ENCODE peak calls at places on chromosomes 2 and 18, in seven cellular contexts. K is astrocyte of the spinal cord, F is HFFc6, C is RWPE1, I is ovary, J is MCF 10A, M is body of pancreas. W is an unnamed sample.

GRCh38 chr2:104127049-104127770 is 726.7 kb upstream of the POU3F3 start:
- DNase-seq in K (no peak), F (no peak), C (no peak), I (no peak), J (no peak), M (no peak), W (no peak)

GRCh38 chr2:234548720-234549420 is 52.0 kb upstream of the ARL4C start:
- DNase-seq in K (peak; percentile 80), F (no peak), C (no peak), I (no peak), J (no peak), M (peak; percentile 13), W (no peak)

GRCh38 chr2:112876971-112877361 is 34.0 kb upstream of the IL37 start:
- DNase-seq in K (no peak), F (no peak), C (peak; percentile 26), I (no peak), J (no peak), M (no peak), W (no peak)

GRCh38 chr2:109243526-109244425 is 114.8 kb downstream of the SH3RF3 start:
- DNase-seq in K (no peak), F (no peak), C (no peak), I (no peak), J (no peak), M (no peak), W (no peak)

GRCh38 chr2:33528551-33528950 is 52.1 kb downstream of the RASGRP3 start:
- DNase-seq in K (no peak), F (no peak), C (no peak), I (no peak), J (no peak), M (no peak), W (no peak)

GRCh38 chr2:231299267-231299666 is 96.2 kb upstream of the B3GNT7 start:
- DNase-seq in K (no peak), F (no peak), C (no peak), I (no peak), J (no peak), M (peak; percentile 30), W (no peak)

GRCh38 chr2:177882501-177882900 is 190.1 kb downstream of the PDE11A start:
- DNase-seq in K (no peak), F (no peak), C (no peak), I (no peak), J (no peak), M (no peak), W (no peak)

GRCh38 chr18:13501896-13502295 is 224.5 kb downstream of the FAM210A start:
- DNase-seq in K (no peak), F (no peak), C (no peak), I (no peak), J (no peak), M (no peak), W (no peak)

GRCh38 chr2:200052627-200053026 is 97.2 kb downstream of the MAIP1 start:
- DNase-seq in K (no peak), F (no peak), C (no peak), I (no peak), J (no peak), M (no peak), W (no peak)

GRCh38 chr2:200056105-200056504 is 100.7 kb downstream of the MAIP1 start:
- DNase-seq in K (no peak), F (no peak), C (no peak), I (no peak), J (no peak), M (no peak), W (no peak)

GRCh38 chr2:200051621-200051945 is 96.2 kb downstream of the MAIP1 start:
- DNase-seq in K (no peak), F (no peak), C (no peak), I (no peak), J (no peak), M (no peak), W (no peak)

GRCh38 chr2:200050921-200051620 is 95.7 kb downstream of the MAIP1 start:
- DNase-seq in K (no peak), F (no peak), C (no peak), I (no peak), J (no peak), M (peak; percentile 24), W (no peak)

DNA sequence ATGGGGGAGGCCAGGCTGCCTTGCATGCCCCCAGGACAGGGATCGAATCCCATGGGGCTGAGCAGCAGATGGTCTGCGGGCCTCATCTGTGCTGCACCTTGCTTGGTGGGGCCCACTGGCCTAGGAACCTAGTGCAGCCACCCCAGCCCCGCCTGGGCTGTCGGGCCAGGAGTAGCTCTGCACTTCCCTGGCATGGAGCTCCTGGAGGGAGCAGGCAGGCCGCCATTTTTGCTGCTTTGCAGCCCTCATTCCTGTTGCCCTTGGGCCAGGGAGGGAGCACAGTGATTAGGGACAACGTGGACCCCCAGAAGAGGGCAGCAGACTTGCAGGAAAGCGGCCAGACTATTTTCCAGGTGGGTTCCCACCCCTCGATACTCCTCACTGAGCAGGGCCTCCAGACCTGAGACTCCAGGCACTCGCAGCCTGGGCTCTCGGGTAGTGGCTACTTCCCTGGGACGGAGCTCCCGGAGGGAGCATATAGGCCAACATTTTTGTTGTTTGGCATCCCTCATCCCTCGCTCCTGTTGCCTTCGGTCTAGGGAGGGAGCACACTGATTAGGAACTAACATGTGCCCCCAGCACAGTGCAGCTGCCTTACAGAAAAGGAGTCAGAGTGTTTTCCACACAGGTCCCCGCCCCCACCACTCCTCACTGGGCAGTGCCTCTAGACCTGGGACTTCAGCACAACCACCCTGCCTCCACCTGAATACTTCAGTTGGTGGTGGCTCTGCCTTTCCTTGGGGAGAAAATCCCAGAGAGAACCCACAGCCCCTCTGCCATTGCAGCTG is 99.5 kb downstream of the MAIP1 start:
- DNase-seq in K (no peak), F (no peak), C (no peak), I (no peak), J (no peak), M (no peak), W (peak; percentile 37)
- TF ChIP-seq CTCF in K (peak; percentile 17), F (peak; percentile 45), C (no peak), I (no peak), J (no peak), M (no peak), W (peak; percentile 58)

GRCh38 chr2:38443021-38443541 is 66.0 kb upstream of the ATL2 start:
- DNase-seq in K (peak; percentile 91), F (no peak), C (no peak), I (peak; percentile 53), J (peak; percentile 58), M (peak; percentile 21), W (no peak)

GRCh38 chr2:38448692-38449405 is 71.8 kb upstream of the ATL2 start:
- DNase-seq in K (no peak), F (no peak), C (no peak), I (no peak), J (peak; percentile 54), M (no peak), W (no peak)

GRCh38 chr2:38446972-38447561 is 70.0 kb upstream of the ATL2 start:
- DNase-seq in K (no peak), F (no peak), C (peak; percentile 41), I (no peak), J (peak; percentile 49), M (no peak), W (no peak)

GRCh38 chr2:38444247-38444646 is 67.2 kb upstream of the ATL2 start:
- DNase-seq in K (peak; percentile 86), F (no peak), C (peak; percentile 51), I (no peak), J (peak; percentile 60), M (no peak), W (no peak)

GRCh38 chr2:38446418-38446817 is 69.3 kb upstream of the ATL2 start:
- DNase-seq in K (no peak), F (no peak), C (no peak), I (no peak), J (no peak), M (no peak), W (no peak)
- TF ChIP-seq CTCF in K (no peak), F (no peak), C (no peak), I (no peak), J (no peak), M (peak; percentile 19), W (peak; percentile 8)

GRCh38 chr18:35745814-35746213 is 164.3 kb downstream of the GALNT1 start:
- DNase-seq in K (no peak), F (no peak), C (no peak), I (no peak), J (no peak), M (no peak), W (no peak)

GRCh38 chr18:35750929-35751328 is 169.4 kb downstream of the GALNT1 start:
- DNase-seq in K (no peak), F (no peak), C (no peak), I (no peak), J (no peak), M (no peak), W (no peak)

GRCh38 chr18:35746826-35747339 is 165.3 kb downstream of the GALNT1 start:
- DNase-seq in K (no peak), F (no peak), C (no peak), I (no peak), J (no peak), M (no peak), W (no peak)

GRCh38 chr18:35749701-35750100 is 168.2 kb downstream of the GALNT1 start:
- DNase-seq in K (no peak), F (no peak), C (no peak), I (no peak), J (peak; percentile 49), M (no peak), W (no peak)

DNA sequence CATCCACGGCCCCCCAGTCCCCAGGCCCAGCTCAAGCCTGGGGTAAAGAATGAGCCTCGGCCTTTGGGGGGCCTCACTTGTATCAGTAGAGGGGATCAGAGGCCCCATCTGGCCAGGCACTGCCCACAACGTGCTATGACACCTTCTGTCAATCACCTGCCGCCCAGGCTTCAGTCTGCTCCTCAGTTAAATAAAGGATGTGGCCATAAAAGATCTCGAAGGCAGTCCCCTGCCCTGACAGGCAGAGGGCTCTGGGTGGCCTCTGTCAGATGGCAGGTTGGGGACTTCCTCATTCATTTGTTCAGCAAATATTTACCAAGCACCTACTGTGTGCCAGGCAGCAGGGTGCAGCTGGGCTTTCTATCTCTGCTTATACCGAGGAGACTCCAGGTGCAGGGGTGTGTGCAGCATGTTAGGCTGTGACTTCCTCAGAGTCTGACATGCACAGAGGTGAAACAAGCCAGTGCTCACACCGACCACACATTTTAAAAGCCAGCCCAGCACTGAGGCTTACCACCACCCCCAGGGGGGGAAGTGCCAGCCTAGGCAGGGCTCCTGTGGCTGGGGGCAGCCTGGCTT is 166.4 kb downstream of the GALNT1 start:
- DNase-seq in K (no peak), F (no peak), C (no peak), I (no peak), J (no peak), M (no peak), W (no peak)
- TF ChIP-seq CTCF in K (no peak), F (no peak), C (no peak), I (no peak), J (no peak), M (no peak), W (no peak)

DNA sequence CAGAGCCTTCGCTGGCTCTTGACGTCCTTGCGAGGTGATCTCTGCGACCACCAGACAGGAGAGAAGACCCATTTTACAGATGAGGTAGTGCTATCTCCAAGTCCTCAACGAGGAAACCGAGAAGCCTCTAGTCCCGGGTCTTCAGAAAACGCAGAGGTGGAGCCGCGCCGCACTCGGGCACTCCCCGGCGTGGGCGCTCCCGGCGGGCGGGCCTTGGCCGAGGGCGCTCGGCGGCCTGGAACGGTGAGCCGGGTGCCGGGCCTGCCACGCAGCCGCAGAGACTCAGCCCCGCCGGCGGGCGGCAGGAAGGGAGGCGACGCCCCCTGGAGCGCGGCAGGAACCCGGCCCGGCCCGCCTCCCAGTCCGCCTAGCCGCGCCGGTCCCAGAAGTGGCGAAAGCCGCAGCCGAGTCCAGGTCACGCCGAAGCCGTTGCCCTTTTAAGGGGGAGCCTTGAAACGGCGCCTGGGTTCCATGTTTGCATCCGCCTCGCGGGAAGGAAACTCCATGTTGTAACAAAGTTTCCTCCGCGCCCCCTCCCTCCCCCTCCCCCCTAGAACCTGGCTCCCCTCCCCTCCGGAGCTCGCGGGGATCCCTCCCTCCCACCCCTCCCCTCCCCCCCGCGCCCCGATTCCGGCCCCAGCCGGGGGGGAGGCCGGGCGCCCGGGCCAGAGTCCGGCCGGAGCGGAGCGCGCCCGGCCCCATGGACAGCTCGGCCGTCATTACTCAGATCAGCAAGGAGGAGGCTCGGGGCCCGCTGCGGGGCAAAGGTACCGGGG is at the start of gene CTDSP1:
- DNase-seq in K (peak; percentile 97), F (peak; percentile 97), C (peak; percentile 78), I (peak; percentile 97), J (peak; percentile 97), M (peak; percentile 98), W (peak; percentile 86)
- TF ChIP-seq CTCF in K (no peak), F (peak; percentile 45), C (no peak), I (peak; percentile 19), J (no peak), M (no peak), W (peak; percentile 21)

W was measured in progenitor cell of endocrine pancreas.